ENCODE peak calls at places on chromosomes 6 and 20, in seven cellular contexts. One of them, this sample, is unnamed.

GRCh38 chr6:13486679-13487121 is 700 bp downstream of the GFOD1 start:
- DNase-seq in HFF-Myc: no peak
- DNase-seq in left ventricle myocardium inferior: peak; percentile 62
- DNase-seq in WTC11: peak; percentile 62
- DNase-seq in progenitor cell of endocrine pancreas: no peak
- DNase-seq in K562: peak; percentile 61
- DNase-seq in GM23338: peak; percentile 63
- DNase-seq in this sample: peak; percentile 51

GRCh38 chr20:53216856-53217576 is 244.9 kb downstream of the TSHZ2 start:
- DNase-seq in HFF-Myc: peak; percentile 2
- DNase-seq in left ventricle myocardium inferior: peak; percentile 66
- DNase-seq in WTC11: peak; percentile 95
- DNase-seq in progenitor cell of endocrine pancreas: peak; percentile 87
- DNase-seq in K562: peak; percentile 83
- DNase-seq in GM23338: peak; percentile 91
- DNase-seq in this sample: peak; percentile 78

GRCh38 chr6:161373905-161374451 is 100.1 kb upstream of the AGPAT4 start:
- DNase-seq in HFF-Myc: peak; percentile 32
- DNase-seq in left ventricle myocardium inferior: peak; percentile 67
- DNase-seq in WTC11: peak; percentile 87
- DNase-seq in progenitor cell of endocrine pancreas: peak; percentile 65
- DNase-seq in K562: peak; percentile 78
- DNase-seq in GM23338: peak; percentile 89
- DNase-seq in this sample: peak; percentile 80

GRCh38 chr6:44235891-44236516 is 10.9 kb upstream of the HSP90AB1 start:
- DNase-seq in HFF-Myc: no peak
- DNase-seq in left ventricle myocardium inferior: no peak
- DNase-seq in WTC11: no peak
- DNase-seq in progenitor cell of endocrine pancreas: no peak
- DNase-seq in K562: no peak
- DNase-seq in GM23338: peak; percentile 56
- DNase-seq in this sample: no peak

GRCh38 chr6:126657556-126658129 is 317.7 kb downstream of the CENPW start:
- DNase-seq in HFF-Myc: peak; percentile 10
- DNase-seq in left ventricle myocardium inferior: no peak
- DNase-seq in WTC11: no peak
- DNase-seq in progenitor cell of endocrine pancreas: no peak
- DNase-seq in K562: no peak
- DNase-seq in GM23338: peak; percentile 64
- DNase-seq in this sample: peak; percentile 18

GRCh38 chr6:13307508-13307995 is 20.8 kb downstream of the TBC1D7 start:
- DNase-seq in HFF-Myc: no peak
- DNase-seq in left ventricle myocardium inferior: no peak
- DNase-seq in WTC11: no peak
- DNase-seq in progenitor cell of endocrine pancreas: no peak
- DNase-seq in K562: no peak
- DNase-seq in GM23338: no peak
- DNase-seq in this sample: no peak

GRCh38 chr6:100923481-100923880 is 42.4 kb upstream of the ASCC3 start:
- DNase-seq in HFF-Myc: no peak
- DNase-seq in left ventricle myocardium inferior: no peak
- DNase-seq in WTC11: no peak
- DNase-seq in progenitor cell of endocrine pancreas: no peak
- DNase-seq in K562: no peak
- DNase-seq in GM23338: no peak
- DNase-seq in this sample: no peak

GRCh38 chr6:142728910-142729481 is 216.0 kb downstream of the HIVEP2 start:
- DNase-seq in HFF-Myc: no peak
- DNase-seq in left ventricle myocardium inferior: no peak
- DNase-seq in WTC11: no peak
- DNase-seq in progenitor cell of endocrine pancreas: no peak
- DNase-seq in K562: no peak
- DNase-seq in GM23338: no peak
- DNase-seq in this sample: peak; percentile 8

GRCh38 chr6:31762878-31763616 is 591 bp downstream of the SAPCD1 start:
- DNase-seq in HFF-Myc: no peak
- DNase-seq in left ventricle myocardium inferior: no peak
- DNase-seq in WTC11: no peak
- DNase-seq in progenitor cell of endocrine pancreas: no peak
- DNase-seq in K562: peak; percentile 63
- DNase-seq in GM23338: no peak
- DNase-seq in this sample: no peak

GRCh38 chr6:130366011-130366963 is at the start of gene TMEM200A:
- DNase-seq in HFF-Myc: no peak
- DNase-seq in left ventricle myocardium inferior: no peak
- DNase-seq in WTC11: peak; percentile 66
- DNase-seq in progenitor cell of endocrine pancreas: peak; percentile 60
- DNase-seq in K562: no peak
- DNase-seq in GM23338: peak; percentile 76
- DNase-seq in this sample: peak; percentile 65

GRCh38 chr6:117496383-117496990 is 14.0 kb downstream of the DCBLD1 start:
- DNase-seq in HFF-Myc: no peak
- DNase-seq in left ventricle myocardium inferior: no peak
- DNase-seq in WTC11: no peak
- DNase-seq in progenitor cell of endocrine pancreas: no peak
- DNase-seq in K562: no peak
- DNase-seq in GM23338: no peak
- DNase-seq in this sample: no peak

GRCh38 chr20:46555370-46555956 is 5.0 kb upstream of the OCSTAMP start:
- DNase-seq in HFF-Myc: no peak
- DNase-seq in left ventricle myocardium inferior: no peak
- DNase-seq in WTC11: no peak
- DNase-seq in progenitor cell of endocrine pancreas: no peak
- DNase-seq in K562: no peak
- DNase-seq in GM23338: no peak
- DNase-seq in this sample: no peak

GRCh38 chr20:38268115-38268514 is 7.6 kb upstream of the KIAA1755 start:
- DNase-seq in HFF-Myc: no peak
- DNase-seq in left ventricle myocardium inferior: no peak
- DNase-seq in WTC11: no peak
- DNase-seq in progenitor cell of endocrine pancreas: no peak
- DNase-seq in K562: no peak
- DNase-seq in GM23338: no peak
- DNase-seq in this sample: no peak

GRCh38 chr20:22617160-22617559 is 32.8 kb upstream of the FOXA2 start:
- DNase-seq in HFF-Myc: no peak
- DNase-seq in left ventricle myocardium inferior: no peak
- DNase-seq in WTC11: no peak
- DNase-seq in progenitor cell of endocrine pancreas: no peak
- DNase-seq in K562: no peak
- DNase-seq in GM23338: no peak
- DNase-seq in this sample: no peak

GRCh38 chr6:36323062-36323461 is 13.6 kb downstream of the BNIP5 start:
- DNase-seq in HFF-Myc: no peak
- DNase-seq in left ventricle myocardium inferior: no peak
- DNase-seq in WTC11: no peak
- DNase-seq in progenitor cell of endocrine pancreas: no peak
- DNase-seq in K562: no peak
- DNase-seq in GM23338: peak; percentile 45
- DNase-seq in this sample: peak; percentile 47

GRCh38 chr6:20334961-20335360 is 66.7 kb upstream of the E2F3 start:
- DNase-seq in HFF-Myc: no peak
- DNase-seq in left ventricle myocardium inferior: no peak
- DNase-seq in WTC11: no peak
- DNase-seq in progenitor cell of endocrine pancreas: no peak
- DNase-seq in K562: no peak
- DNase-seq in GM23338: no peak
- DNase-seq in this sample: no peak

GRCh38 chr6:4644962-4645361 is 131.2 kb upstream of the CDYL start:
- DNase-seq in HFF-Myc: no peak
- DNase-seq in left ventricle myocardium inferior: no peak
- DNase-seq in WTC11: no peak
- DNase-seq in progenitor cell of endocrine pancreas: no peak
- DNase-seq in K562: no peak
- DNase-seq in GM23338: no peak
- DNase-seq in this sample: no peak

GRCh38 chr6:4647414-4648365 is 128.5 kb upstream of the CDYL start:
- DNase-seq in HFF-Myc: peak; percentile 52
- DNase-seq in left ventricle myocardium inferior: peak; percentile 77
- DNase-seq in WTC11: peak; percentile 88
- DNase-seq in progenitor cell of endocrine pancreas: peak; percentile 61
- DNase-seq in K562: peak; percentile 90
- DNase-seq in GM23338: peak; percentile 91
- DNase-seq in this sample: peak; percentile 79

GRCh38 chr6:4649728-4650127 is 126.5 kb upstream of the CDYL start:
- DNase-seq in HFF-Myc: no peak
- DNase-seq in left ventricle myocardium inferior: no peak
- DNase-seq in WTC11: no peak
- DNase-seq in progenitor cell of endocrine pancreas: no peak
- DNase-seq in K562: no peak
- DNase-seq in GM23338: no peak
- DNase-seq in this sample: no peak

GRCh38 chr6:4641461-4641860 is 134.7 kb upstream of the CDYL start:
- DNase-seq in HFF-Myc: no peak
- DNase-seq in left ventricle myocardium inferior: no peak
- DNase-seq in WTC11: no peak
- DNase-seq in progenitor cell of endocrine pancreas: no peak
- DNase-seq in K562: no peak
- DNase-seq in GM23338: no peak
- DNase-seq in this sample: no peak

DNA sequence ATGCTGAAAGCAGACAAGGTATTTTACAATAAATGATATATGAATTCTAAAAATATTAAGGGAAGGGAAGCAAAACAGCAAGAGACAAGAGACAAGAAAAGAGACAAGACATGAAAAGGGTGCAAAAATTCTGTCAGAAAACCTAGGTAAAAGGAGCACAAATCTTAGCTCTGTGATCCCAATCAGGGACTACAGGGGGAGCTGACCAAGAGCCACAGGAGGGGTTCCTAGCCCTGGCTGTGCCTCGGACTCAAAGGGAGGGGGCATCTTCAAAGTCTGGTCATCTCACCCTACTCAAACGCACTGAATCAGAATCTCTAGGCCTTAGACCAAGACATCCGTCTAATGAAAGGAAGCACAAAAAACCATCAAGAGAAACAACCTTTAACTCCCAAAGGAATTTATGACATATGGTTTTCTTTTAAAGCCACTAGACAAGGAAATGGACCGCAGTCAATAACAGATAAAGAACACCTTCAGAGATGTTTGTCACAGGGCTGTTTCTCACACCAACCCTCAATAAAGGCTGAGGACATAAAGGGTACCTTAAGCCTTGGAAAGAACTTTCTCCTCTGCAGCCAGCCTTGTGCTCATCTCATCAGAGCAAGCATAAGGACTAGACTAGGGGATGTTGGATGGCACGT is 130.4 kb upstream of the CDYL start:
- DNase-seq in HFF-Myc: no peak
- DNase-seq in left ventricle myocardium inferior: no peak
- DNase-seq in WTC11: peak; percentile 25
- DNase-seq in progenitor cell of endocrine pancreas: no peak
- DNase-seq in K562: no peak
- DNase-seq in GM23338: peak; percentile 60
- DNase-seq in this sample: no peak
- TF ChIP-seq CTCF in HFF-Myc: peak; percentile 19
- TF ChIP-seq CTCF in left ventricle myocardium inferior: no peak
- TF ChIP-seq CTCF in WTC11: no peak
- TF ChIP-seq CTCF in progenitor cell of endocrine pancreas: no peak
- TF ChIP-seq CTCF in K562: peak; percentile 55
- TF ChIP-seq CTCF in GM23338: peak; percentile 46
- TF ChIP-seq CTCF in this sample: no peak

GRCh38 chr20:6576721-6577120 is 190.8 kb upstream of the BMP2 start:
- DNase-seq in HFF-Myc: no peak
- DNase-seq in left ventricle myocardium inferior: no peak
- DNase-seq in WTC11: no peak
- DNase-seq in progenitor cell of endocrine pancreas: no peak
- DNase-seq in K562: no peak
- DNase-seq in GM23338: no peak
- DNase-seq in this sample: no peak
- TF ChIP-seq CTCF in HFF-Myc: no peak
- TF ChIP-seq CTCF in left ventricle myocardium inferior: no peak
- TF ChIP-seq CTCF in WTC11: no peak
- TF ChIP-seq CTCF in progenitor cell of endocrine pancreas: no peak
- TF ChIP-seq CTCF in K562: no peak
- TF ChIP-seq CTCF in GM23338: no peak
- TF ChIP-seq CTCF in this sample: no peak

GRCh38 chr6:39800388-39801032 is 8.3 kb downstream of the DAAM2 start:
- DNase-seq in HFF-Myc: no peak
- DNase-seq in left ventricle myocardium inferior: no peak
- DNase-seq in WTC11: no peak
- DNase-seq in progenitor cell of endocrine pancreas: no peak
- DNase-seq in K562: no peak
- DNase-seq in GM23338: no peak
- DNase-seq in this sample: no peak

GRCh38 chr6:39803872-39804271 is 11.7 kb downstream of the DAAM2 start:
- DNase-seq in HFF-Myc: no peak
- DNase-seq in left ventricle myocardium inferior: no peak
- DNase-seq in WTC11: no peak
- DNase-seq in progenitor cell of endocrine pancreas: no peak
- DNase-seq in K562: no peak
- DNase-seq in GM23338: no peak
- DNase-seq in this sample: no peak

GRCh38 chr6:39801456-39802251 is 9.5 kb downstream of the DAAM2 start:
- DNase-seq in HFF-Myc: no peak
- DNase-seq in left ventricle myocardium inferior: no peak
- DNase-seq in WTC11: no peak
- DNase-seq in progenitor cell of endocrine pancreas: no peak
- DNase-seq in K562: no peak
- DNase-seq in GM23338: no peak
- DNase-seq in this sample: no peak

GRCh38 chr6:39806277-39806676 is 14.1 kb downstream of the DAAM2 start:
- DNase-seq in HFF-Myc: no peak
- DNase-seq in left ventricle myocardium inferior: no peak
- DNase-seq in WTC11: no peak
- DNase-seq in progenitor cell of endocrine pancreas: no peak
- DNase-seq in K562: no peak
- DNase-seq in GM23338: no peak
- DNase-seq in this sample: no peak

DNA sequence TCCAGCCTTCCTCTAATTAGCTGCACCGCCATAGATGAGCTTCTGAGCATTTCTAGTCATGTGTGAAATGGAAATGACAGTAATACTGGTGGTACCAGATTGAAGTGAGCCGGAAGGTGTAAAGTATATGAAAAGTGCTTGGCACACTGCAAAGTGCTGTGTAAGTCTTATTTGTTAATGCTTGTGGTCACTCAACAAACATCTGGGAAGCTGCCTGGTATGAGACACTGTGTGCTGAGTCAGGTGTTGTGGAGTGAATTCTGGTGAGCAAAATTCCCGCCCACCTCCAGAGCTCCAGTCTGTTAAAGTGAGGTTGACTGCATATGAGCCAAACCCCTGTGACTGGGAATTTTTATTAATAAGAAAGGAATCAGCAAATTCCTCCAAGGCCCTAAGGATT is 12.5 kb downstream of the DAAM2 start:
- DNase-seq in HFF-Myc: peak; percentile 57
- DNase-seq in left ventricle myocardium inferior: no peak
- DNase-seq in WTC11: no peak
- DNase-seq in progenitor cell of endocrine pancreas: no peak
- DNase-seq in K562: no peak
- DNase-seq in GM23338: no peak
- DNase-seq in this sample: no peak
- TF ChIP-seq CTCF in HFF-Myc: no peak
- TF ChIP-seq CTCF in left ventricle myocardium inferior: no peak
- TF ChIP-seq CTCF in WTC11: no peak
- TF ChIP-seq CTCF in progenitor cell of endocrine pancreas: no peak
- TF ChIP-seq CTCF in K562: no peak
- TF ChIP-seq CTCF in GM23338: no peak
- TF ChIP-seq CTCF in this sample: no peak

DNA sequence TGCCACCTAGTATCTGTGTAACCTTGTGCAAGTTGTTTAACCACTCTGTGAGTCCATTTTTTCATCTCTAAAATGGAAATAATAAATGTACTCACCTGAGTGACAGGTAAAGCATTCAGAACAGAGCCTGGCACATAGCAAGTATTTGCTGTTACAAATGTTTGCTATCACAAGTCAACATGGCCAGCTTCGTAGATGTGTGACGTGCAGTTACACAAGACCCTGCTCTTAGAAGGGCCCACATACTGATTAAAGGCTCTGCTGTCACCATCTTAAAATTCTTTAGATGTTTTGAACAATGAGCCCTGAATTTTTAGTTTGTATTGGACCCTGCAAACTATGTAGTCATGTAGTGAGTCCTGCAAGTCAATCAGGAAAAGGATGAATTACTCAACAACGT is 40.4 kb upstream of the KIAA1586 start:
- DNase-seq in HFF-Myc: no peak
- DNase-seq in left ventricle myocardium inferior: no peak
- DNase-seq in WTC11: no peak
- DNase-seq in progenitor cell of endocrine pancreas: no peak
- DNase-seq in K562: no peak
- DNase-seq in GM23338: no peak
- DNase-seq in this sample: no peak
- TF ChIP-seq CTCF in HFF-Myc: no peak
- TF ChIP-seq CTCF in left ventricle myocardium inferior: no peak
- TF ChIP-seq CTCF in WTC11: no peak
- TF ChIP-seq CTCF in progenitor cell of endocrine pancreas: no peak
- TF ChIP-seq CTCF in K562: no peak
- TF ChIP-seq CTCF in GM23338: no peak
- TF ChIP-seq CTCF in this sample: no peak

This sample was measured in endothelial cell.